ENCODE peak calls at places on chromosome 18, in nine cellular contexts. A, S, C, D, I, G, Z, W and O are unnamed samples.

GRCh38 chr18:46333371-46334199 is 229.4 kb downstream of the HAUS1 start:
- DNase-seq in A (peak), S (no peak), C (peak), D (peak), I (no peak), G (peak), Z (no peak), W (no peak), O (peak)

GRCh38 chr18:13464432-13465125 is 246.0 kb downstream of the LDLRAD4 start:
- DNase-seq in A (no peak), S (peak), C (peak), D (no peak), I (peak), G (peak), Z (no peak), W (peak), O (no peak)

GRCh38 chr18:49249523-49249922 is 210.9 kb downstream of the DYM start:
- DNase-seq in A (no peak), S (no peak), C (no peak), D (no peak), I (no peak), G (peak), Z (peak), W (no peak), O (no peak)

GRCh38 chr18:62131305-62131909 is 55.4 kb downstream of the PIGN start:
- DNase-seq in A (peak), S (peak), C (peak), D (peak), I (peak), G (peak), Z (peak), W (peak), O (peak)

GRCh38 chr18:44935455-44935854 is 254.8 kb downstream of the SETBP1 start:
- DNase-seq in A (no peak), S (no peak), C (no peak), D (no peak), I (no peak), G (no peak), Z (no peak), W (no peak), O (no peak)

GRCh38 chr18:59672125-59672769 is 25.0 kb downstream of the CCBE1 start:
- DNase-seq in A (peak), S (no peak), C (no peak), D (peak), I (no peak), G (no peak), Z (peak), W (no peak), O (no peak)

GRCh38 chr18:54774971-54775665 is 53.2 kb upstream of the RAB27B start:
- DNase-seq in A (peak), S (no peak), C (no peak), D (no peak), I (no peak), G (peak), Z (no peak), W (no peak), O (no peak)

GRCh38 chr18:394997-395383 is 105.5 kb downstream of the COLEC12 start:
- DNase-seq in A (no peak), S (no peak), C (no peak), D (no peak), I (no peak), G (peak), Z (peak), W (no peak), O (no peak)

GRCh38 chr18:48680339-48680738 is 141.5 kb downstream of the CTIF start:
- DNase-seq in A (no peak), S (no peak), C (no peak), D (no peak), I (no peak), G (no peak), Z (no peak), W (no peak), O (no peak)

GRCh38 chr18:12121175-12122095 is 27.8 kb downstream of the ANKRD62 start:
- DNase-seq in A (no peak), S (no peak), C (no peak), D (no peak), I (no peak), G (peak), Z (peak), W (no peak), O (no peak)